ENCODE peak calls at places on chromosome 16, in six cellular contexts. One of them, this sample, is unnamed.

GRCh38 chr16:54935411-54936085 is 4.9 kb downstream of the IRX5 start:
- DNase-seq in H9: no peak
- DNase-seq in mesenchymal stem cell: peak
- DNase-seq in IMR-90: no peak
- DNase-seq in neuronal stem cell: no peak
- DNase-seq in H1: no peak
- DNase-seq in this sample: no peak

GRCh38 chr16:23905027-23905426 is 69.2 kb downstream of the PRKCB start:
- DNase-seq in H1: peak
- DNase-seq in mesenchymal stem cell: peak
- DNase-seq in IMR-90: peak
- DNase-seq in H9: peak
- DNase-seq in neuronal stem cell: peak
- DNase-seq in this sample: peak

GRCh38 chr16:5490499-5490898 is 392.9 kb upstream of the EEF2KMT start:
- DNase-seq in H9: peak
- DNase-seq in mesenchymal stem cell: no peak
- DNase-seq in IMR-90: no peak
- DNase-seq in neuronal stem cell: peak
- DNase-seq in H1: no peak
- DNase-seq in this sample: peak

GRCh38 chr16:12775689-12776236 is 27.9 kb downstream of the CPPED1 start:
- DNase-seq in IMR-90: no peak
- DNase-seq in mesenchymal stem cell: no peak
- DNase-seq in H9: no peak
- DNase-seq in H1: no peak
- DNase-seq in neuronal stem cell: no peak
- DNase-seq in this sample: no peak

GRCh38 chr16:83561876-83562275 is 245.9 kb upstream of the HSBP1 start:
- DNase-seq in IMR-90: peak
- DNase-seq in neuronal stem cell: peak
- DNase-seq in H1: no peak
- DNase-seq in mesenchymal stem cell: peak
- DNase-seq in H9: no peak
- DNase-seq in this sample: no peak

GRCh38 chr16:89484923-89485679 is 5.3 kb downstream of the ANKRD11 start:
- DNase-seq in IMR-90: no peak
- DNase-seq in H9: no peak
- DNase-seq in neuronal stem cell: no peak
- DNase-seq in H1: no peak
- DNase-seq in mesenchymal stem cell: peak
- DNase-seq in this sample: no peak

GRCh38 chr16:27754788-27755690 is 205.1 kb downstream of the KATNIP start:
- DNase-seq in mesenchymal stem cell: no peak
- DNase-seq in H1: no peak
- DNase-seq in IMR-90: no peak
- DNase-seq in neuronal stem cell: no peak
- DNase-seq in H9: no peak
- DNase-seq in this sample: no peak

GRCh38 chr16:71626858-71627213 is 852 bp downstream of the MARVELD3 start:
- DNase-seq in neuronal stem cell: no peak
- DNase-seq in mesenchymal stem cell: no peak
- DNase-seq in H9: peak
- DNase-seq in H1: no peak
- DNase-seq in IMR-90: no peak
- DNase-seq in this sample: no peak

GRCh38 chr16:74942977-74943918 is 41.7 kb downstream of the WDR59 start:
- DNase-seq in mesenchymal stem cell: no peak
- DNase-seq in IMR-90: no peak
- DNase-seq in neuronal stem cell: no peak
- DNase-seq in H9: no peak
- DNase-seq in H1: no peak
- DNase-seq in this sample: no peak

GRCh38 chr16:17116595-17117322 is 354.0 kb downstream of the XYLT1 start:
- DNase-seq in IMR-90: no peak
- DNase-seq in neuronal stem cell: no peak
- DNase-seq in H9: no peak
- DNase-seq in H1: no peak
- DNase-seq in mesenchymal stem cell: no peak
- DNase-seq in this sample: no peak

GRCh38 chr16:23514381-23515152 is 4.3 kb upstream of the GGA2 start:
- DNase-seq in H1: no peak
- DNase-seq in IMR-90: no peak
- DNase-seq in H9: no peak
- DNase-seq in mesenchymal stem cell: no peak
- DNase-seq in neuronal stem cell: no peak
- DNase-seq in this sample: no peak

GRCh38 chr16:75234856-75235696 is 16.3 kb downstream of the CTRB1 start:
- DNase-seq in IMR-90: no peak
- DNase-seq in neuronal stem cell: no peak
- DNase-seq in H1: no peak
- DNase-seq in H9: peak
- DNase-seq in mesenchymal stem cell: no peak
- DNase-seq in this sample: no peak

GRCh38 chr16:72877374-72878028 is 170.4 kb downstream of the ZFHX3 start:
- DNase-seq in neuronal stem cell: no peak
- DNase-seq in IMR-90: peak
- DNase-seq in H1: no peak
- DNase-seq in mesenchymal stem cell: peak
- DNase-seq in H9: no peak
- DNase-seq in this sample: peak

GRCh38 chr16:85441189-85441889 is 171.8 kb upstream of the GSE1 start:
- DNase-seq in H1: no peak
- DNase-seq in IMR-90: no peak
- DNase-seq in mesenchymal stem cell: no peak
- DNase-seq in neuronal stem cell: no peak
- DNase-seq in H9: no peak
- DNase-seq in this sample: no peak

GRCh38 chr16:88922114-88922825 is 54.7 kb downstream of the CBFA2T3 start:
- DNase-seq in H1: no peak
- DNase-seq in neuronal stem cell: no peak
- DNase-seq in IMR-90: peak
- DNase-seq in H9: peak
- DNase-seq in mesenchymal stem cell: no peak
- DNase-seq in this sample: no peak

GRCh38 chr16:86892509-86892908 is 314.2 kb downstream of the FOXL1 start:
- DNase-seq in IMR-90: peak
- DNase-seq in neuronal stem cell: no peak
- DNase-seq in mesenchymal stem cell: no peak
- DNase-seq in H1: no peak
- DNase-seq in H9: no peak
- DNase-seq in this sample: no peak

GRCh38 chr16:24114876-24115275 is 141.3 kb upstream of the CACNG3 start:
- DNase-seq in neuronal stem cell: no peak
- DNase-seq in mesenchymal stem cell: no peak
- DNase-seq in H9: no peak
- DNase-seq in IMR-90: no peak
- DNase-seq in H1: no peak
- DNase-seq in this sample: no peak

GRCh38 chr16:35449663-35450062 is 1990.3 kb downstream of the TP53TG3F start:
- DNase-seq in mesenchymal stem cell: no peak
- DNase-seq in H9: no peak
- DNase-seq in neuronal stem cell: no peak
- DNase-seq in IMR-90: no peak
- DNase-seq in H1: no peak
- DNase-seq in this sample: no peak

GRCh38 chr16:66471696-66472393 is 44.8 kb downstream of the BEAN1 start:
- DNase-seq in IMR-90: no peak
- DNase-seq in mesenchymal stem cell: no peak
- DNase-seq in H9: peak
- DNase-seq in H1: no peak
- DNase-seq in neuronal stem cell: no peak
- DNase-seq in this sample: no peak

GRCh38 chr16:8962393-8963009 is 1.2 kb downstream of the USP7 start:
- DNase-seq in neuronal stem cell: no peak
- DNase-seq in H9: no peak
- DNase-seq in mesenchymal stem cell: peak
- DNase-seq in H1: no peak
- DNase-seq in IMR-90: no peak
- DNase-seq in this sample: peak
- H3K4ac ChIP-seq in neuronal stem cell: no peak
- H3K4ac ChIP-seq in H9: no peak
- H3K4ac ChIP-seq in mesenchymal stem cell: no peak
- H3K4ac ChIP-seq in H1: no peak
- H3K4ac ChIP-seq in IMR-90: peak
- H3K4ac ChIP-seq in this sample: peak

DNA sequence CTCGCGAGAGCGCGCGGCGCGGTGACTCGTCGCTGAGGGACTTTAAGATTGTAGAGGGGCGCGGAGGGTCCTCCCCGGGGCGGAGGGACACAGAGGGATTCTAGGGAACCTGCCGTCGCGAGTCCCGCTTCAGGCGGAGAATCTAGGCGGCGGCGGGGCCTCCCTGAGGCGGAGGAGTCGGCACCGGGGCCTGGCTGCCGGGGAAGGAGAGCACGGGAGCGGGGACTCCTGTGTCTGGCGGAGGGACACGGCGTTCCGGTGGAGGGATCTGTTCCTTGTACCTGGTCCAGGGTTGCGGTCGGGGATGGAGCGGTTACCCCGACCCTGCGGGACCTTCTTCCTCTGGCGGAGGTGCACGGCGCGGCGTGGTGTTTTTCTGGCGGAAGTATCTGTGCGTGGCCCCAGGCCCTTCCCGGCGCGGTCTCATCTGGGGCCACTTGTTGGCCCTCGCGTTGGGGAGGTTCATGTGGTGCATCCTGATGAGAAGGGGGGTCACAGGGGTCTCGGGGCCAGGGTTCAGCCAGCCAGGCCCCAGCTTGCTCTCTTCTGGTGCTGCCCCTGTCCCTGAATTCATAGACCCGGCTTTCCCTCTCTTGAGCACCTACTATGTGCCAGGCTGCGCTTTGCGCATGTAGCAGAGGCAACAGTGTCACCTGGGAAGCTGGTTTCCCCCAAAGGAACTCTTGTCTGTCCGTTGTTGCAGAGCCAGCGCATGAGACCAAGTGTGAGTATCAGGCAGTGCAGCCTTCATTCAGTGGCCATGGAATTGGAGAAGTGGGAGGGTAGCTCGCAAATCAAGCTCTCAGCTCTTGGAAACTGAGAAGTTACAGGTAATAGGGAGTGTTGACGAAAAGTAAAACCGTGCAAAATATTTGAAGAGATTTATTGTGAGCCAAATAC is 561 bp upstream of the ZKSCAN2 start:
- DNase-seq in mesenchymal stem cell: peak
- DNase-seq in neuronal stem cell: no peak
- DNase-seq in IMR-90: peak
- DNase-seq in H9: peak
- DNase-seq in H1: peak
- DNase-seq in this sample: peak
- H2BK120ac ChIP-seq in mesenchymal stem cell: peak
- H2BK120ac ChIP-seq in neuronal stem cell: no peak
- H2BK120ac ChIP-seq in IMR-90: peak
- H2BK120ac ChIP-seq in H9: peak
- H2BK120ac ChIP-seq in H1: no peak
- H2BK120ac ChIP-seq in this sample: peak

DNA sequence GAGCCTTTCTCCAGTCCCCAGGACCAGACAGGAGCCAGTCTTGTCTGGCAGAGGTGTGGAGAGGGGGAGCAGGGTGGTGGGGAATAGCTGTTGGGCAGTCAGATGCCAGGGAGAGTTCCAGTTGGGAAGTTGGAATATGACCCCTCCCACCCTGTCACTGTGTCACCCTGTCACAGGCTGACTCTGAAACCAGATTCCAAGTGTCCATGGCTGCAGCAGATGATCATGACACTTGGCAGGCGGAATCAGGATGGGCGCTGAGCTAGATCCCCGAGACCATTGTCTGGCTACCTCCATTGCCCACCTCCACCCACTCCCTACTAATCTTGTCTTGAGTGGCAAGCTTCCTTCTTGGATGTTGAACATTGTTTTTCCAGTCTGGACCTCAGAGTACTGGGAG is 9.2 kb upstream of the NFATC3 start:
- DNase-seq in H9: no peak
- DNase-seq in IMR-90: no peak
- DNase-seq in neuronal stem cell: no peak
- DNase-seq in mesenchymal stem cell: no peak
- DNase-seq in H1: no peak
- DNase-seq in this sample: no peak
- H3K14ac ChIP-seq in H9: no peak
- H3K14ac ChIP-seq in IMR-90: no peak
- H3K14ac ChIP-seq in neuronal stem cell: no peak
- H3K14ac ChIP-seq in mesenchymal stem cell: no peak
- H3K14ac ChIP-seq in H1: no peak
- H3K14ac ChIP-seq in this sample: no peak

DNA sequence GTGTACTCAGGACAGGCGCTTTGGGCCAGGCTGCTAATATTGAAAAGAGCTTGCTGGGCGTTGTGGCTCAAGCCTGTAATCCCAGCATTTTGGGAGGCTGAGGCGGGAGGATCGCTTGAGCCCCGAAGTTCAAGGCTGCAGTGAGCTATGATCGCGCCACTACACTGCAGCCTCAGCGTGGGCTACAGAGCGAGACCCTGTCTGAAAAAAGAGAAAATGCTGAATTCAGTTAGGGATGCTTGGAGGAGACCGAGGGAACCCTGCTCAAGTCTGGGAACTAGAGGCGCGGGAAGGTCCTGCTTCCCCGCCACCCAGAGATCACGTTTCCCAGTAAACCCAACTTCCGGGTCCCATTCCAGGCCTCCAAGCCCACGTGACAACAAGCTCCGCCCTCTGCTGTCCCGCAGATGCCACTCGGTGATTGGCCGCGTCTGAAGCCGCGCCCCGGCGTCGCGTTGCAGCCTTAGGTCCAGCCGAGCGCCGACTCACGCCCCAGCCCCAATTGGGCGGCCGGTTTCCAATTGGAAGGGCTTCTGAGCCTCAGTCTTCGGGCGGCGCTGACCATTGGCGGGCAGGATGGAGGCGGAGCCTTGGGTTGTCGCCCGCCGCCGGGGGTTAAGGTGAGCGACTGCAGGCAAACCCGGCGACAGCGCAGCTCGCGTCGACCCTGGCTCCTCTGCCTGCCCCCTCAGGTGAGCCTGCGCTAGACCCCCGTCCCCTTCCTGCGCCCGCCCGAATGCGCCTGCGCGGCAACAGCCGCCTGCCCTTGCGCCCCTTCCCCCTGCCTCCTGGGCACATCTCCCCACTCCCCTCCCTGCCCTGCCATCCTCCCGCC is at the start of gene PHKG2:
- DNase-seq in H1: peak
- DNase-seq in mesenchymal stem cell: peak
- DNase-seq in H9: peak
- DNase-seq in neuronal stem cell: peak
- DNase-seq in IMR-90: peak
- DNase-seq in this sample: peak
- H3K4ac ChIP-seq in H1: no peak
- H3K4ac ChIP-seq in mesenchymal stem cell: peak
- H3K4ac ChIP-seq in H9: no peak
- H3K4ac ChIP-seq in neuronal stem cell: no peak
- H3K4ac ChIP-seq in IMR-90: peak
- H3K4ac ChIP-seq in this sample: peak

GRCh38 chr16:51550785-51551184 is 399.7 kb upstream of the SALL1 start:
- DNase-seq in H1: no peak
- DNase-seq in IMR-90: peak
- DNase-seq in mesenchymal stem cell: no peak
- DNase-seq in neuronal stem cell: no peak
- DNase-seq in H9: no peak
- DNase-seq in this sample: no peak
- H2BK120ac ChIP-seq in H1: no peak
- H2BK120ac ChIP-seq in IMR-90: peak
- H2BK120ac ChIP-seq in mesenchymal stem cell: no peak
- H2BK120ac ChIP-seq in neuronal stem cell: no peak
- H2BK120ac ChIP-seq in H9: no peak
- H2BK120ac ChIP-seq in this sample: no peak

This sample was measured in trophoblast cell.